ENCODE peak calls at places on chromosome 22, in ten cellular contexts. One of them, this sample, is unnamed.

GRCh38 chr22:39656495-39657490 is 86.2 kb downstream of the CACNA1I start:
- DNase-seq in skeletal muscle cell: no peak
- DNase-seq in right cardiac atrium: peak; percentile 2
- DNase-seq in tibial artery: no peak
- DNase-seq in trophoblast cell: no peak
- DNase-seq in cardiac muscle cell: no peak
- DNase-seq in fibroblast of villous mesenchyme: no peak
- DNase-seq in naive thymus-derived CD4-positive, alpha-beta T cell: no peak
- DNase-seq in adrenal gland: no peak
- DNase-seq in pancreas: peak; percentile 18
- DNase-seq in this sample: no peak

GRCh38 chr22:36486619-36487384 is 5.4 kb upstream of the TXN2 start:
- DNase-seq in skeletal muscle cell: no peak
- DNase-seq in right cardiac atrium: peak; percentile 71
- DNase-seq in tibial artery: no peak
- DNase-seq in trophoblast cell: peak; percentile 83
- DNase-seq in cardiac muscle cell: peak; percentile 67
- DNase-seq in fibroblast of villous mesenchyme: peak; percentile 74
- DNase-seq in naive thymus-derived CD4-positive, alpha-beta T cell: peak; percentile 46
- DNase-seq in adrenal gland: peak; percentile 61
- DNase-seq in pancreas: no peak
- DNase-seq in this sample: peak; percentile 49

GRCh38 chr22:39514373-39514973 is 5.9 kb upstream of the ATF4 start:
- DNase-seq in skeletal muscle cell: no peak
- DNase-seq in right cardiac atrium: peak; percentile 87
- DNase-seq in tibial artery: no peak
- DNase-seq in trophoblast cell: peak; percentile 90
- DNase-seq in cardiac muscle cell: peak; percentile 58
- DNase-seq in fibroblast of villous mesenchyme: no peak
- DNase-seq in naive thymus-derived CD4-positive, alpha-beta T cell: no peak
- DNase-seq in adrenal gland: no peak
- DNase-seq in pancreas: peak; percentile 32
- DNase-seq in this sample: peak; percentile 40

GRCh38 chr22:23270212-23270733 is 90.0 kb downstream of the BCR start:
- DNase-seq in skeletal muscle cell: no peak
- DNase-seq in right cardiac atrium: no peak
- DNase-seq in tibial artery: no peak
- DNase-seq in trophoblast cell: no peak
- DNase-seq in cardiac muscle cell: no peak
- DNase-seq in fibroblast of villous mesenchyme: peak; percentile 14
- DNase-seq in naive thymus-derived CD4-positive, alpha-beta T cell: no peak
- DNase-seq in adrenal gland: no peak
- DNase-seq in pancreas: no peak
- DNase-seq in this sample: no peak

GRCh38 chr22:26998134-26998533 is 340.7 kb downstream of the MIAT start:
- DNase-seq in skeletal muscle cell: no peak
- DNase-seq in right cardiac atrium: no peak
- DNase-seq in tibial artery: no peak
- DNase-seq in trophoblast cell: no peak
- DNase-seq in cardiac muscle cell: peak; percentile 4
- DNase-seq in fibroblast of villous mesenchyme: no peak
- DNase-seq in naive thymus-derived CD4-positive, alpha-beta T cell: no peak
- DNase-seq in adrenal gland: no peak
- DNase-seq in pancreas: no peak
- DNase-seq in this sample: peak; percentile 67

GRCh38 chr22:41902932-41903421 is 11.9 kb downstream of the SHISA8 start:
- DNase-seq in skeletal muscle cell: no peak
- DNase-seq in right cardiac atrium: peak; percentile 87
- DNase-seq in tibial artery: no peak
- DNase-seq in trophoblast cell: no peak
- DNase-seq in cardiac muscle cell: no peak
- DNase-seq in fibroblast of villous mesenchyme: no peak
- DNase-seq in naive thymus-derived CD4-positive, alpha-beta T cell: no peak
- DNase-seq in adrenal gland: no peak
- DNase-seq in pancreas: no peak
- DNase-seq in this sample: no peak

GRCh38 chr22:24418786-24419479 is 8.5 kb upstream of the ADORA2A start:
- DNase-seq in skeletal muscle cell: no peak
- DNase-seq in right cardiac atrium: peak; percentile 52
- DNase-seq in tibial artery: no peak
- DNase-seq in trophoblast cell: no peak
- DNase-seq in cardiac muscle cell: no peak
- DNase-seq in fibroblast of villous mesenchyme: no peak
- DNase-seq in naive thymus-derived CD4-positive, alpha-beta T cell: no peak
- DNase-seq in adrenal gland: no peak
- DNase-seq in pancreas: no peak
- DNase-seq in this sample: no peak

GRCh38 chr22:16933924-16934282 is 74.1 kb downstream of the GAB4 start:
- DNase-seq in skeletal muscle cell: no peak
- DNase-seq in right cardiac atrium: no peak
- DNase-seq in tibial artery: no peak
- DNase-seq in trophoblast cell: no peak
- DNase-seq in cardiac muscle cell: no peak
- DNase-seq in fibroblast of villous mesenchyme: no peak
- DNase-seq in naive thymus-derived CD4-positive, alpha-beta T cell: no peak
- DNase-seq in adrenal gland: no peak
- DNase-seq in pancreas: no peak
- DNase-seq in this sample: no peak

GRCh38 chr22:23053912-23054530 is 16.3 kb upstream of the GNAZ start:
- DNase-seq in skeletal muscle cell: no peak
- DNase-seq in right cardiac atrium: no peak
- DNase-seq in tibial artery: peak; percentile 53
- DNase-seq in trophoblast cell: no peak
- DNase-seq in cardiac muscle cell: no peak
- DNase-seq in fibroblast of villous mesenchyme: no peak
- DNase-seq in naive thymus-derived CD4-positive, alpha-beta T cell: no peak
- DNase-seq in adrenal gland: no peak
- DNase-seq in pancreas: no peak
- DNase-seq in this sample: no peak

GRCh38 chr22:42688241-42688913 is 32.3 kb downstream of the A4GALT start:
- DNase-seq in skeletal muscle cell: peak; percentile 95
- DNase-seq in right cardiac atrium: peak; percentile 96
- DNase-seq in tibial artery: peak; percentile 98
- DNase-seq in trophoblast cell: peak; percentile 95
- DNase-seq in cardiac muscle cell: peak; percentile 97
- DNase-seq in fibroblast of villous mesenchyme: peak; percentile 98
- DNase-seq in naive thymus-derived CD4-positive, alpha-beta T cell: no peak
- DNase-seq in adrenal gland: peak; percentile 78
- DNase-seq in pancreas: peak; percentile 76
- DNase-seq in this sample: peak; percentile 92

GRCh38 chr22:24548812-24549211 is 6.1 kb downstream of the GUCD1 start:
- DNase-seq in skeletal muscle cell: no peak
- DNase-seq in right cardiac atrium: no peak
- DNase-seq in tibial artery: no peak
- DNase-seq in trophoblast cell: no peak
- DNase-seq in cardiac muscle cell: no peak
- DNase-seq in fibroblast of villous mesenchyme: no peak
- DNase-seq in naive thymus-derived CD4-positive, alpha-beta T cell: no peak
- DNase-seq in adrenal gland: no peak
- DNase-seq in pancreas: no peak
- DNase-seq in this sample: no peak

GRCh38 chr22:20463324-20464095 is 25.9 kb upstream of the SCARF2 start:
- DNase-seq in skeletal muscle cell: no peak
- DNase-seq in right cardiac atrium: peak; percentile 27
- DNase-seq in tibial artery: no peak
- DNase-seq in trophoblast cell: no peak
- DNase-seq in cardiac muscle cell: no peak
- DNase-seq in fibroblast of villous mesenchyme: no peak
- DNase-seq in naive thymus-derived CD4-positive, alpha-beta T cell: peak; percentile 58
- DNase-seq in adrenal gland: no peak
- DNase-seq in pancreas: no peak
- DNase-seq in this sample: no peak

GRCh38 chr22:20466659-20467379 is 28.8 kb downstream of the KLHL22 start:
- DNase-seq in skeletal muscle cell: no peak
- DNase-seq in right cardiac atrium: no peak
- DNase-seq in tibial artery: no peak
- DNase-seq in trophoblast cell: no peak
- DNase-seq in cardiac muscle cell: no peak
- DNase-seq in fibroblast of villous mesenchyme: no peak
- DNase-seq in naive thymus-derived CD4-positive, alpha-beta T cell: no peak
- DNase-seq in adrenal gland: no peak
- DNase-seq in pancreas: peak; percentile 24
- DNase-seq in this sample: no peak

GRCh38 chr22:20465759-20466077 is 28.1 kb upstream of the SCARF2 start:
- DNase-seq in skeletal muscle cell: no peak
- DNase-seq in right cardiac atrium: no peak
- DNase-seq in tibial artery: no peak
- DNase-seq in trophoblast cell: no peak
- DNase-seq in cardiac muscle cell: no peak
- DNase-seq in fibroblast of villous mesenchyme: no peak
- DNase-seq in naive thymus-derived CD4-positive, alpha-beta T cell: peak; percentile 34
- DNase-seq in adrenal gland: no peak
- DNase-seq in pancreas: no peak
- DNase-seq in this sample: no peak

GRCh38 chr22:20464096-20464614 is 26.5 kb upstream of the SCARF2 start:
- DNase-seq in skeletal muscle cell: no peak
- DNase-seq in right cardiac atrium: peak; percentile 14
- DNase-seq in tibial artery: no peak
- DNase-seq in trophoblast cell: no peak
- DNase-seq in cardiac muscle cell: no peak
- DNase-seq in fibroblast of villous mesenchyme: no peak
- DNase-seq in naive thymus-derived CD4-positive, alpha-beta T cell: peak; percentile 72
- DNase-seq in adrenal gland: no peak
- DNase-seq in pancreas: no peak
- DNase-seq in this sample: no peak

GRCh38 chr22:20464912-20465758 is 27.5 kb upstream of the SCARF2 start:
- DNase-seq in skeletal muscle cell: no peak
- DNase-seq in right cardiac atrium: peak; percentile 32
- DNase-seq in tibial artery: no peak
- DNase-seq in trophoblast cell: no peak
- DNase-seq in cardiac muscle cell: no peak
- DNase-seq in fibroblast of villous mesenchyme: no peak
- DNase-seq in naive thymus-derived CD4-positive, alpha-beta T cell: no peak
- DNase-seq in adrenal gland: no peak
- DNase-seq in pancreas: no peak
- DNase-seq in this sample: no peak
- H3K4me3 ChIP-seq in skeletal muscle cell: no peak overlapping the region
- H3K4me3 ChIP-seq in right cardiac atrium: no peak overlapping the region
- H3K4me3 ChIP-seq in tibial artery: no peak overlapping the region
- H3K4me3 ChIP-seq in trophoblast cell: no peak overlapping the region
- H3K4me3 ChIP-seq in cardiac muscle cell: no peak overlapping the region
- H3K4me3 ChIP-seq in fibroblast of villous mesenchyme: no peak overlapping the region
- H3K4me3 ChIP-seq in naive thymus-derived CD4-positive, alpha-beta T cell: peak overlapping the region; percentile 9
- H3K4me3 ChIP-seq in adrenal gland: no peak overlapping the region
- H3K4me3 ChIP-seq in pancreas: no peak overlapping the region
- H3K4me3 ChIP-seq in this sample: no peak overlapping the region

DNA sequence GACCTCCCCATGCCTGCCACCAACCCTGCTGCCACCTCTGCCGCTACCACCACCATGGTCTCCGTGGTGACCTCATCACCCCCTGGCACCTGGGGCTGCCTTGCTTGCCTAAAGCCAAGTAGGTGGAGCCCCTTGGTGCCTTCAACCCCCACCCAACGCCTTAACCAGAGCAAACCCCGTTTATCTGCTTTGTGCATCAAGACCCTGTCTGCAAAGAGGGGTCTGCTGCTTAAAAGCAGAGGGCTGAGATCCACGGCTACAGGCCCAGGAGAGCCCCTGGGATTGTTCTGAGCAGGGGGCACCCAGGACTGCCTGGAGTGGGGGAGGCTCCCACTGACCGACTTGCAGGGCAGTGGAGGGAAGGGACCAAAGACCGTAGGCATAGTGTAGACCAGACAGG is 4.9 kb upstream of the PPIL2 start:
- DNase-seq in skeletal muscle cell: no peak
- DNase-seq in right cardiac atrium: peak; percentile 6
- DNase-seq in tibial artery: no peak
- DNase-seq in trophoblast cell: no peak
- DNase-seq in cardiac muscle cell: no peak
- DNase-seq in fibroblast of villous mesenchyme: no peak
- DNase-seq in naive thymus-derived CD4-positive, alpha-beta T cell: no peak
- DNase-seq in adrenal gland: no peak
- DNase-seq in pancreas: no peak
- DNase-seq in this sample: no peak
- H3K4me3 ChIP-seq in skeletal muscle cell: no peak overlapping the region
- H3K4me3 ChIP-seq in right cardiac atrium: no peak overlapping the region
- H3K4me3 ChIP-seq in tibial artery: no peak overlapping the region
- H3K4me3 ChIP-seq in trophoblast cell: no peak overlapping the region
- H3K4me3 ChIP-seq in cardiac muscle cell: no peak overlapping the region
- H3K4me3 ChIP-seq in fibroblast of villous mesenchyme: no peak overlapping the region
- H3K4me3 ChIP-seq in naive thymus-derived CD4-positive, alpha-beta T cell: no peak overlapping the region
- H3K4me3 ChIP-seq in adrenal gland: no peak overlapping the region
- H3K4me3 ChIP-seq in pancreas: no peak overlapping the region
- H3K4me3 ChIP-seq in this sample: no peak overlapping the region

DNA sequence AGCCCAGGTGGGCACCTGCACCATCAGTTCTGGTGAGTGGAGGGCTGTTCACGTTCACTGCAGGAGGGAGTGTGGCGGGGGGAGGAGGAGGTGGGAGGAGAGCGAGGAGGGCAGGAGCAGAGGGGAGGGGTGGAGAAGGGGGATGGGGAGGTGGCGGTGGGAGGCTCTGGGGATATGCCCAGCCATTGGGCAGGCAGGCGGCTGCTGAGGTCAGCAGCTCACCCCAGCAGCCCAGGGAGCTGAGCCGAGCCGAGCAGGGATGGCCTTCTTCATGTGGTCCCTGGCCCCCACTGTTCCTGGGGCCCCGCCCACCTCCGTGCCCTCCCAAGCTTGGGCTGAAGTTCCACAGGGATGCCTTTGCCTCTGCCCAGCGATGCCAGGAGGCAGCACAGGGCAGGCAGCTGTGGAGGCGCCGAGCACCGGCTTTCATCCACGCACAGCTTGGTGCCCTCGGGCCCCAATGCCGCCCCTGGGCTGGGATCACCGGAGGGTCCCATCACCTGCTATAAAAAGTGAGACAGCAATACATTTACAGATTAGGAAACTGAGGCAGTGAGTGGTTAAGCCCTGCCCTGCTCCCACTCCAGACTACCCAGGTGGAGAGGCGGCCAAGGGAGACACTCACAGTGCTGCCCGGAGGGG is 21.6 kb downstream of the RTN4R start:
- DNase-seq in skeletal muscle cell: no peak
- DNase-seq in right cardiac atrium: no peak
- DNase-seq in tibial artery: no peak
- DNase-seq in trophoblast cell: no peak
- DNase-seq in cardiac muscle cell: no peak
- DNase-seq in fibroblast of villous mesenchyme: no peak
- DNase-seq in naive thymus-derived CD4-positive, alpha-beta T cell: no peak
- DNase-seq in adrenal gland: no peak
- DNase-seq in pancreas: no peak
- DNase-seq in this sample: no peak
- H3K4me3 ChIP-seq in skeletal muscle cell: no peak overlapping the region
- H3K4me3 ChIP-seq in right cardiac atrium: no peak overlapping the region
- H3K4me3 ChIP-seq in tibial artery: no peak overlapping the region
- H3K4me3 ChIP-seq in trophoblast cell: no peak overlapping the region
- H3K4me3 ChIP-seq in cardiac muscle cell: no peak overlapping the region
- H3K4me3 ChIP-seq in fibroblast of villous mesenchyme: no peak overlapping the region
- H3K4me3 ChIP-seq in naive thymus-derived CD4-positive, alpha-beta T cell: no peak overlapping the region
- H3K4me3 ChIP-seq in adrenal gland: no peak overlapping the region
- H3K4me3 ChIP-seq in pancreas: no peak overlapping the region
- H3K4me3 ChIP-seq in this sample: no peak overlapping the region

DNA sequence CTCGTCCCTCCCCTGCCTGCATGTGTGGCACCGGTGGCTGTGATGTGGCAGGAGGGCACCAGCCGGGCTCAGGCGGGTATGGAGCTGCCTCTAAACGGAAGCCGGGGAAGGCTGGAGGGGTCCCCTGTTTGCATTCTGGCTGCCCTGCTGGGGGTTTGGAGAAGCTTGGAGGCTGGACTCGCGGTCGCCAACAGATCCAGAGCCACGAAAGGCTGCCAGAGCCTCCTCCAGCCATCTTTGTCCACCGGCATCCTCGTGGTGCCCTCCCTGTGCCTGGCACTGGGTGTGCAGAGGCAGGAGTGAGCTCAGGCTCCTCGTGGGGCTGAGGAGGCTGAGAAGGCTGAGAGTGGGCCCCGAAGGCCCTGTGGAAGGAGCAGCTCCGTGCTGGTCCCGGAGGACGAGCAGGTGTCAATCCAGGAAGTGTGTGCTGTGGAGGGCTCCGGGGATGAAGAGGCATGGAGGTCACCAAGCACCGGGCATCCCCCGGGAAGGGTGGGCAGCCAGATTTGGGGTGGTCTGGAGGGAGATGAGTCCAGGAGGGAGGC is 937 bp downstream of the KDELR3 start:
- DNase-seq in skeletal muscle cell: no peak
- DNase-seq in right cardiac atrium: peak; percentile 45
- DNase-seq in tibial artery: peak; percentile 61
- DNase-seq in trophoblast cell: no peak
- DNase-seq in cardiac muscle cell: no peak
- DNase-seq in fibroblast of villous mesenchyme: no peak
- DNase-seq in naive thymus-derived CD4-positive, alpha-beta T cell: no peak
- DNase-seq in adrenal gland: no peak
- DNase-seq in pancreas: no peak
- DNase-seq in this sample: no peak
- H3K4me3 ChIP-seq in skeletal muscle cell: peak overlapping the region; percentile 96
- H3K4me3 ChIP-seq in right cardiac atrium: no peak overlapping the region
- H3K4me3 ChIP-seq in tibial artery: peak overlapping the region; percentile 45
- H3K4me3 ChIP-seq in trophoblast cell: no peak overlapping the region
- H3K4me3 ChIP-seq in cardiac muscle cell: no peak overlapping the region
- H3K4me3 ChIP-seq in fibroblast of villous mesenchyme: peak overlapping the region; percentile 100
- H3K4me3 ChIP-seq in naive thymus-derived CD4-positive, alpha-beta T cell: no peak overlapping the region
- H3K4me3 ChIP-seq in adrenal gland: no peak overlapping the region
- H3K4me3 ChIP-seq in pancreas: peak overlapping the region; percentile 57
- H3K4me3 ChIP-seq in this sample: peak overlapping the region; percentile 98